ENCODE peak calls at places on chromosomes 4 and X, in six cellular contexts. G is hepatocyte, R is GM23248, W is neural progenitor cell, C is GM23338, D is SK-N-SH. A is an unnamed sample. For H3K36me3, the result is how much of the 10 kb centered on the place peaks cover.

GRCh38 chr4:185020293-185020808 is 2.1 kb downstream of the HELT start:
- DNase-seq in G (no peak), D (peak), R (peak), C (peak), W (peak), A (no peak)

GRCh38 chr4:139419388-139419914 is 34.5 kb upstream of the RAB33B start:
- DNase-seq in R (peak), D (no peak), C (no peak), G (peak), W (no peak), A (peak)

GRCh38 chr4:140300271-140300970 is 73.0 kb upstream of the SCOC start:
- DNase-seq in C (no peak), D (no peak), W (no peak), R (peak), G (peak), A (no peak)

GRCh38 chr4:183326853-183327252 is 4.6 kb upstream of the CLDN24 start:
- DNase-seq in G (no peak), C (no peak), R (peak), D (no peak), W (no peak), A (no peak)

GRCh38 chr4:158295053-158295452 is 84.8 kb downstream of the TMEM144 start:
- DNase-seq in D (no peak), G (no peak), R (no peak), W (no peak), C (no peak), A (no peak)

GRCh38 chr4:67725132-67725531 is 24.2 kb upstream of the UBA6 start:
- DNase-seq in G (no peak), C (no peak), R (no peak), D (no peak), W (no peak), A (no peak)

GRCh38 chr4:173556398-173557131 is 26.5 kb upstream of the HAND2 start:
- DNase-seq in C (peak), D (no peak), G (no peak), R (peak), W (no peak), A (no peak)

GRCh38 chr4:113502476-113502875 is 259.1 kb downstream of the CAMK2D start:
- DNase-seq in G (no peak), D (no peak), R (peak), W (no peak), C (no peak), A (no peak)

GRCh38 chr4:6749340-6750171 is 33.0 kb upstream of the KIAA0232 start:
- DNase-seq in D (peak), W (no peak), C (no peak), R (peak), G (peak), A (no peak)

GRCh38 chrX:86507337-86507736 is 359.1 kb downstream of the DACH2 start:
- DNase-seq in R (no peak), W (peak), G (no peak), C (peak), D (no peak), A (no peak)

GRCh38 chr4:84750260-84750955 is 167.5 kb downstream of the CDS1 start:
- DNase-seq in D (peak), W (peak), R (peak), G (peak), C (peak), A (peak)

GRCh38 chr4:125727931-125728330 is 413.2 kb downstream of the FAT4 start:
- DNase-seq in W (no peak), R (no peak), D (no peak), C (no peak), G (no peak), A (no peak)

GRCh38 chrX:114611018-114611619 is 27.2 kb downstream of the HTR2C start:
- DNase-seq in W (peak), R (peak), G (peak), C (peak), D (peak), A (peak)

GRCh38 chrX:13938053-13938765 is 91.5 kb downstream of the GEMIN8 start:
- DNase-seq in G (peak), C (peak), D (peak), W (peak), R (peak), A (no peak)

GRCh38 chr4:110824344-110824743 is 201.5 kb upstream of the PITX2 start:
- DNase-seq in D (no peak), G (no peak), C (no peak), R (no peak), W (no peak), A (no peak)

GRCh38 chrX:150094996-150095395 is 156.7 kb upstream of the EOLA2 start:
- DNase-seq in R (peak), C (no peak), G (no peak), D (no peak), W (no peak), A (no peak)

GRCh38 chr4:62484357-62484756 is 1284.2 kb downstream of the ADGRL3 start:
- DNase-seq in R (no peak), W (no peak), D (no peak), G (no peak), C (no peak), A (no peak)

GRCh38 chr4:25377572-25377882 is 464 bp downstream of the ANAPC4 start:
- DNase-seq in R (no peak), D (no peak), C (no peak), W (no peak), G (no peak), A (no peak)

GRCh38 chr4:163237856-163238255 is 71.2 kb upstream of the NAF1 start:
- DNase-seq in G (no peak), R (no peak), D (no peak), C (no peak), W (no peak), A (no peak)

GRCh38 chr4:74365761-74366160 is 816 bp downstream of the EREG start:
- DNase-seq in D (peak), R (peak), G (peak), W (peak), C (peak), A (no peak)

GRCh38 chr4:37958932-37959331 is 1.3 kb upstream of the PTTG2 start:
- DNase-seq in D (no peak), C (no peak), W (no peak), G (no peak), R (no peak), A (no peak)

GRCh38 chr4:73704314-73705055 is 35.9 kb upstream of the CXCL8 start:
- DNase-seq in W (no peak), R (peak), D (no peak), C (peak), G (peak), A (no peak)

GRCh38 chr4:168900080-168900479 is 110.0 kb downstream of the CBR4 start:
- DNase-seq in W (no peak), R (peak), C (no peak), D (no peak), G (no peak), A (no peak)

GRCh38 chr4:15930314-15930713 is 8.2 kb downstream of the FGFBP1 start:
- DNase-seq in G (no peak), R (no peak), W (no peak), C (no peak), D (no peak), A (no peak)

GRCh38 chrX:42119076-42119475 is 195.7 kb upstream of the CASK start:
- DNase-seq in G (peak), D (no peak), C (no peak), R (peak), W (no peak), A (no peak)

GRCh38 chr4:172619218-172619617 is 549.4 kb upstream of the GALNT7 start:
- DNase-seq in W (no peak), D (no peak), C (no peak), R (no peak), G (no peak), A (no peak)

GRCh38 chr4:21986312-21986711 is 37.7 kb upstream of the KCNIP4 start:
- DNase-seq in C (no peak), D (no peak), G (no peak), W (no peak), R (peak), A (no peak)

GRCh38 chr4:62415256-62415655 is 1215.1 kb downstream of the ADGRL3 start:
- DNase-seq in R (no peak), W (no peak), G (no peak), D (no peak), C (no peak), A (no peak)

GRCh38 chr4:32689520-32689919 is 1969.4 kb downstream of the PCDH7 start:
- DNase-seq in D (no peak), G (no peak), C (no peak), W (no peak), R (no peak), A (no peak)

GRCh38 chr4:174023641-174024040 is 259.8 kb downstream of the FBXO8 start:
- DNase-seq in C (no peak), R (peak), D (no peak), W (no peak), G (no peak), A (no peak)

GRCh38 chr4:3690576-3691152 is 75.5 kb upstream of the ADRA2C start:
- DNase-seq in R (no peak), G (no peak), D (no peak), C (no peak), W (no peak), A (no peak)

GRCh38 chr4:40829586-40829985 is 79.8 kb downstream of the NSUN7 start:
- DNase-seq in R (no peak), C (no peak), D (no peak), W (no peak), G (no peak), A (no peak)

DNA sequence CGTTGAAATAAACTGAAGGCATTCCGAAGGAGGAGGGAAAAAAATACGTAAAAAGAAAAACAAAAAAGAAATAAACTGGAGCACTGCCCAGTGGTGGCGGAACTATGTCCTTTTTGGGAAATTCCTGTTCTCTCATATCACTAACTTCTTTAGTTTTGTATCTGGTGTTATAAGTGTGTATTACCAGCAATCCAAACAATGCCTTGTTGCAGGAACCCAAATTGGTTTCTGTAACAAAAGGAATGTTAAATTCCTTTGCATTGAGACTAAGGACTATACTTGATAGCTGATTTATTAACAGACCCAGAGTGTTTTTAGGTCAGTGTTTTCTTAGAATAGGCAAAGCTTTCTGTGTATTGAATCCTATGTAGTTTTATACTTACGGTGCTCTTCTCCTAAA is 6.6 kb downstream of the CCNG2 start:
- DNase-seq in W (no peak), D (no peak), C (no peak), R (no peak), G (no peak), A (no peak)
- H3K36me3 ChIP-seq in W (half or more), D (half or more), C (half or more), R (half or more), G (under half), A (half or more)

GRCh38 chrX:24999501-24999900 is 16.3 kb downstream of the ARX start:
- DNase-seq in C (no peak), D (no peak), W (peak), G (no peak), R (no peak), A (no peak)
- TF ChIP-seq EZH2phosphoT487 in C (no peak), D (no peak), W (peak), G (no peak), R (no peak), A (no peak)

DNA sequence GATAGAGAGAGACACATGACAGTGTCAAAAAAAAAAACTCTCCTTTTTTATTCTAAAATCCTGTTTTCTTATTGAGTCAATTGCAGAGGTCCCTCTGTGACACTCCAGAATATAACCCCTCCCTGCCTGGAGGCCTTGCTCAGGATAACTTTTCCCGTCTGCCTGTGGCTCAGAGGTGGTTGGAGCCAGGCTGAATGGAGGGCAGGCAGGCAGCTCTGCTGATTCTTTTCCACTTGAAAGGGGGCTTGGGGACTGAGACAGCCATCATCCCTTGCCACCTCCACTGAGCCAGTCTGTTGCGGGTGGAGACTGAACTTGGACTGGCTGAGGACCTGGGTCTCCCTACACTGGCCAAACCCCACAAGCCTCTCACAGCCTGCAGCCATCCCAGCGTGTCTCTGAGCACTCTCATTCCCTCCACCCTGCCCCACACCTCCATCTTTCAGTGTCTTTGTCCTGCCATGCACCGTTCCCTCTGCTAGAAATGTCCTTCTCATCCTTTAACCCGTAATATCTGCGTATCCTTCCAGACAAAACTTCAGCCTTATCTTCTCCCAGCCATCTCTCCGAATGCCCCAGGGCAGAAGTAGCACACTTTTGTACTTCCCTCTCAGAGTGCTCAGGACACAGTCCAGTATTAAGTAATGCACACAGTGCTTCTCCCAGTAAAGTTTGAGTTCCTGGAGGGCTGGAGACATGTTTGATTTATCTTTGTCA is 139.9 kb downstream of the CHIC2 start:
- DNase-seq in W (no peak), R (no peak), C (no peak), G (no peak), D (no peak), A (no peak)
- H2AFZ ChIP-seq in W (no peak), R (no peak), C (peak), G (no peak), D (no peak), A (peak)

DNA sequence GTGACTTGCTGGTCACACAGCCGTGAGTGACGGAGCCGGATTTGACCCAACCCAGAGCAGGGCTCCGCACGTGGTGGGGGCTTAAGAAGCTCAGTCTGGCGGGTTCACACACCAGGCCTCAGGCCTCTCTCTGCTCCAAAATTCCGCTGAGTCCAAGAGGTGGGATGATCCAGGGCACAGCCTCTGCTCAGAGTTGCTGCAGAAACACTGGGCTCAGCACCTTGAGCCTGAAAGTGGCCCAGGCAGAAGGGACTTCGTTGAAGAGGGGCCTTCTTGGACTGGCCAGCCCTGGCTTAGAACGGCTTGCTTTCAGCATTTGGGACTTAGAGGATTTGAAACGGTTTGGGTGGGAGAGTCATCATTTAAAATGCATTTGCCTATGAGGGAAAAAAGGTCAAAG is 21.2 kb downstream of the EVC start:
- DNase-seq in C (no peak), W (no peak), D (no peak), R (no peak), G (no peak), A (no peak)
- H3K36me3 ChIP-seq in C (under half), W (under half), D (under half), R (under half), G (under half), A (under half)

A was measured in OCI-LY7.